ENCODE peak calls at places on chromosomes 6 and 20, in six cellular contexts. One of them, this sample, is unnamed.

GRCh38 chr6:124780621-124781020 is 181.6 kb upstream of the RNF217 start:
- DNase-seq in tibial nerve: no peak
- DNase-seq in colonic mucosa: no peak
- DNase-seq in IMR-90: no peak
- DNase-seq in suprapubic skin: no peak
- DNase-seq in upper lobe of right lung: no peak
- DNase-seq in this sample: peak; percentile 32

GRCh38 chr6:56314683-56315523 is 67.5 kb upstream of the COL21A1 start:
- DNase-seq in tibial nerve: no peak
- DNase-seq in colonic mucosa: no peak
- DNase-seq in upper lobe of right lung: no peak
- DNase-seq in suprapubic skin: no peak
- DNase-seq in IMR-90: peak; percentile 50
- DNase-seq in this sample: peak; percentile 41

GRCh38 chr20:3545401-3545925 is 74.6 kb downstream of the ATRN start:
- DNase-seq in suprapubic skin: no peak
- DNase-seq in IMR-90: no peak
- DNase-seq in tibial nerve: no peak
- DNase-seq in colonic mucosa: no peak
- DNase-seq in upper lobe of right lung: no peak
- DNase-seq in this sample: peak; percentile 75

GRCh38 chr20:37202267-37202943 is 23.1 kb upstream of the MROH8 start:
- DNase-seq in suprapubic skin: no peak
- DNase-seq in upper lobe of right lung: no peak
- DNase-seq in tibial nerve: peak; percentile 51
- DNase-seq in IMR-90: peak; percentile 98
- DNase-seq in colonic mucosa: peak; percentile 29
- DNase-seq in this sample: peak; percentile 77

GRCh38 chr6:41059569-41059968 is 6.6 kb downstream of the APOBEC2 start:
- DNase-seq in upper lobe of right lung: no peak
- DNase-seq in IMR-90: peak; percentile 47
- DNase-seq in suprapubic skin: no peak
- DNase-seq in colonic mucosa: no peak
- DNase-seq in tibial nerve: no peak
- DNase-seq in this sample: no peak

GRCh38 chr20:31949877-31950646 is 1.8 kb downstream of the PDRG1 start:
- DNase-seq in IMR-90: no peak
- DNase-seq in tibial nerve: no peak
- DNase-seq in colonic mucosa: no peak
- DNase-seq in suprapubic skin: no peak
- DNase-seq in upper lobe of right lung: no peak
- DNase-seq in this sample: no peak

GRCh38 chr6:132820629-132821381 is 6.4 kb downstream of the RPS12 start:
- DNase-seq in colonic mucosa: no peak
- DNase-seq in suprapubic skin: no peak
- DNase-seq in IMR-90: peak; percentile 52
- DNase-seq in upper lobe of right lung: no peak
- DNase-seq in tibial nerve: no peak
- DNase-seq in this sample: peak; percentile 20

GRCh38 chr20:25196701-25197120 is 1.2 kb downstream of the ENTPD6 start:
- DNase-seq in tibial nerve: no peak
- DNase-seq in IMR-90: no peak
- DNase-seq in suprapubic skin: peak; percentile 72
- DNase-seq in upper lobe of right lung: no peak
- DNase-seq in colonic mucosa: peak; percentile 60
- DNase-seq in this sample: no peak

GRCh38 chr6:69813508-69813907 is 16.7 kb upstream of the LMBRD1 start:
- DNase-seq in suprapubic skin: no peak
- DNase-seq in tibial nerve: no peak
- DNase-seq in colonic mucosa: no peak
- DNase-seq in upper lobe of right lung: no peak
- DNase-seq in IMR-90: no peak
- DNase-seq in this sample: no peak

GRCh38 chr20:3687655-3688054 is 5.8 kb upstream of the ADAM33 start:
- DNase-seq in suprapubic skin: no peak
- DNase-seq in tibial nerve: peak; percentile 50
- DNase-seq in colonic mucosa: no peak
- DNase-seq in upper lobe of right lung: no peak
- DNase-seq in IMR-90: peak; percentile 63
- DNase-seq in this sample: no peak

GRCh38 chr20:50583422-50584150 is 73.4 kb downstream of the PTPN1 start:
- DNase-seq in colonic mucosa: no peak
- DNase-seq in suprapubic skin: no peak
- DNase-seq in upper lobe of right lung: peak; percentile 55
- DNase-seq in tibial nerve: no peak
- DNase-seq in IMR-90: no peak
- DNase-seq in this sample: no peak

GRCh38 chr6:84825461-84825860 is 61.1 kb upstream of the TBX18 start:
- DNase-seq in upper lobe of right lung: no peak
- DNase-seq in tibial nerve: no peak
- DNase-seq in IMR-90: no peak
- DNase-seq in colonic mucosa: no peak
- DNase-seq in suprapubic skin: no peak
- DNase-seq in this sample: peak; percentile 91

GRCh38 chr6:753486-753885 is 60.5 kb upstream of the EXOC2 start:
- DNase-seq in IMR-90: no peak
- DNase-seq in suprapubic skin: no peak
- DNase-seq in colonic mucosa: no peak
- DNase-seq in upper lobe of right lung: no peak
- DNase-seq in tibial nerve: no peak
- DNase-seq in this sample: no peak

GRCh38 chr6:18350271-18350670 is 36.9 kb upstream of the RNF144B start:
- DNase-seq in colonic mucosa: no peak
- DNase-seq in tibial nerve: no peak
- DNase-seq in suprapubic skin: no peak
- DNase-seq in IMR-90: no peak
- DNase-seq in upper lobe of right lung: peak; percentile 69
- DNase-seq in this sample: peak; percentile 78

GRCh38 chr6:108309844-108310243 is 15.0 kb downstream of the AFG1L start:
- DNase-seq in colonic mucosa: no peak
- DNase-seq in tibial nerve: no peak
- DNase-seq in IMR-90: no peak
- DNase-seq in suprapubic skin: no peak
- DNase-seq in upper lobe of right lung: no peak
- DNase-seq in this sample: no peak

GRCh38 chr6:100381111-100381510 is 83.6 kb downstream of the SIM1 start:
- DNase-seq in colonic mucosa: no peak
- DNase-seq in IMR-90: peak; percentile 19
- DNase-seq in suprapubic skin: no peak
- DNase-seq in upper lobe of right lung: no peak
- DNase-seq in tibial nerve: no peak
- DNase-seq in this sample: no peak

GRCh38 chr6:69279805-69280204 is 517.0 kb downstream of the LMBRD1 start:
- DNase-seq in suprapubic skin: no peak
- DNase-seq in colonic mucosa: no peak
- DNase-seq in tibial nerve: no peak
- DNase-seq in upper lobe of right lung: no peak
- DNase-seq in IMR-90: no peak
- DNase-seq in this sample: no peak

GRCh38 chr20:54044156-54044555 is 26.2 kb downstream of the BCAS1 start:
- DNase-seq in tibial nerve: no peak
- DNase-seq in upper lobe of right lung: no peak
- DNase-seq in colonic mucosa: no peak
- DNase-seq in IMR-90: peak; percentile 51
- DNase-seq in suprapubic skin: no peak
- DNase-seq in this sample: peak; percentile 62

GRCh38 chr6:77816766-77817270 is 164.0 kb downstream of the MEI4 start:
- DNase-seq in colonic mucosa: no peak
- DNase-seq in IMR-90: no peak
- DNase-seq in suprapubic skin: no peak
- DNase-seq in tibial nerve: no peak
- DNase-seq in upper lobe of right lung: no peak
- DNase-seq in this sample: peak; percentile 3

GRCh38 chr20:1242530-1242929 is 16.7 kb downstream of the RAD21L1 start:
- DNase-seq in colonic mucosa: no peak
- DNase-seq in suprapubic skin: no peak
- DNase-seq in upper lobe of right lung: no peak
- DNase-seq in IMR-90: peak; percentile 93
- DNase-seq in tibial nerve: no peak
- DNase-seq in this sample: peak; percentile 34

GRCh38 chr20:25573288-25574251 is 11.8 kb downstream of the NINL start:
- DNase-seq in suprapubic skin: no peak
- DNase-seq in upper lobe of right lung: no peak
- DNase-seq in IMR-90: peak; percentile 87
- DNase-seq in tibial nerve: no peak
- DNase-seq in colonic mucosa: no peak
- DNase-seq in this sample: no peak

GRCh38 chr6:49541210-49541724 is 9.2 kb upstream of the C6orf141 start:
- DNase-seq in suprapubic skin: no peak
- DNase-seq in IMR-90: peak; percentile 52
- DNase-seq in tibial nerve: no peak
- DNase-seq in upper lobe of right lung: no peak
- DNase-seq in colonic mucosa: no peak
- DNase-seq in this sample: peak; percentile 91
- H3K27ac ChIP-seq in suprapubic skin: no peak overlapping the region
- H3K27ac ChIP-seq in IMR-90: no peak overlapping the region
- H3K27ac ChIP-seq in tibial nerve: no peak overlapping the region
- H3K27ac ChIP-seq in upper lobe of right lung: no peak overlapping the region
- H3K27ac ChIP-seq in colonic mucosa: no peak overlapping the region
- H3K27ac ChIP-seq in this sample: peak overlapping the region; percentile 75

DNA sequence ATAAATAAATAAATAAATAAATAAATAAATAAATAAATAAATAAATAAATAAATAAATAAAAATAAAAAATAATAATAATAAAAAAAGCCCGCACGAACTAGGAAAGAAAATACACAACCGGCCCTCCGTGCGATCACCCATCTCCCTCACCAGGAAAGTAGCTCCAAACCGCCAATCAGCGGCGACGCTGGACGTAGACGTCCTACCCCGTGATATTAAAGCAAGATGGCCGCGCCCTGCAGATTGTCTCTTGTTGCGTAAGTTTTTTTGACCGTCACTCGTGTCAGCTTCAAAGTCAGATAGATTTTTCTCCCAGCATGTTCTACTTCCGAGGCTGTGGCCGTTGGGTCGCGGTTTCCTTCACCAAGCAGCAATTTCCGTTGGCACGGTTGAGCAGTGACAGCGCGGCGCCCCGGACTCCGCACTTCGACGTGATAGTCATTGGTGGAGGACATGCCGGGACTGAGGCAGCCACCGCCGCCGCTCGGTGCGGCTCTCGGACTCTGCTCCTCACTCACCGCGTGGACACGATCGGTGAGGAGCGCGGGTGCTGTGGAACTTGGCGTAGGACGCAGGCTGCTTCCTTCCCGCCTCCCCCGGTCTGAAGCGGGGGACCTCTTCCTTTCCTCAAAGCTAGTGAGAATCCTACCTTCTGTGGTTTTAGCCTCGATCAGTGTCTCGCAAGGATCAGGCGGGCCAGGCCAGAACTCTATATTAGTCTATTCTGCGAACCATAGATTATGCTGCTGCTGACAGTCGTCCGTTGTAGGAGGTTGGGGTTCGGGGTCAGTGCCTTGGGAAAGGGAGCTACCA is at the start of gene MTO1:
- DNase-seq in IMR-90: peak; percentile 90
- DNase-seq in upper lobe of right lung: peak; percentile 94
- DNase-seq in colonic mucosa: peak; percentile 96
- DNase-seq in tibial nerve: peak; percentile 89
- DNase-seq in suprapubic skin: peak; percentile 95
- DNase-seq in this sample: peak; percentile 86
- H3K4me1 ChIP-seq in IMR-90: peaks cover 2% of the 10 kb centered on the region
- H3K4me1 ChIP-seq in upper lobe of right lung: peaks cover 20% of the 10 kb centered on the region
- H3K4me1 ChIP-seq in colonic mucosa: peaks cover 6% of the 10 kb centered on the region
- H3K4me1 ChIP-seq in tibial nerve: no peaks in the 10 kb centered on the region
- H3K4me1 ChIP-seq in suprapubic skin: peaks cover 17% of the 10 kb centered on the region
- H3K4me1 ChIP-seq in this sample: peaks cover 6% of the 10 kb centered on the region

DNA sequence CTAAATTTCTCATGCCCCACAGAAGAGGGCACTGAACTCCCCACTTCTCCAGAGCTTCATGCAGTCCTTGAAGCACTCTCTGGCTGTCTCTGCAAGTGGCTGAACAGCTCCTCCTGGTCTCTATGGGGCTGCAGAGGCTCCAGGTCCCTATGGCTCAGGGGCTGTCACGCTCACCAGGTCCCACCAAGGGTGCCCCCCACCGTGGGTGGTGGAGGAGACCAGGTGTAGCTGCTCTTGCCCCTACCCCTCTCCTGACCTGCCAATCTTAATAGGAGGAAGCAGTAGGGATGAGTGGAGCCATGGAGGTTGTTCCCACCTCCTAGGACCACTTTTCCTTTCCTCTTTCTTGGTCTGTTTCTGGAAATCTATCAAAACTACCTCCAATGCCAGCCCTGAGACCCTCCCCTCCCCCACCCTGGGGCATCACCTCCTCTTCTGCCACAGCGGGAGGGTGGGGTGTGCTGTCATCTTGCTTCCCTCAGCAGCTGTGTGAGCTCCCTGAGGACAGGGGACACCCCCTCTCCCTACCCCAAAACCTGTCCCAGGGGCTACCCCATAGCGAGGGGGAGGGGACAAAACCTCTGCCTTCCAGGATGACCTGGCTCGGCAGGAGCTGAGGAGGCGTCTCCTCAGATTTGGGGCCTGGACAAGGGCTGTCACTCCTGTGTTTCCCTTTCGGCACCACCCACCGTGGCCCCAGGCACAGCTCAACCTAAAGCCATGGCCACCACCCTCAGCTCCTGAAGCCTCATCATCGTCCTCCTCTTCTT is 12.0 kb upstream of the RAET1E start:
- DNase-seq in colonic mucosa: no peak
- DNase-seq in suprapubic skin: peak; percentile 50
- DNase-seq in upper lobe of right lung: peak; percentile 33
- DNase-seq in IMR-90: no peak
- DNase-seq in tibial nerve: no peak
- DNase-seq in this sample: no peak
- H3K9me3 ChIP-seq in colonic mucosa: no peaks in the 10 kb centered on the region
- H3K9me3 ChIP-seq in suprapubic skin: no peaks in the 10 kb centered on the region
- H3K9me3 ChIP-seq in upper lobe of right lung: no peaks in the 10 kb centered on the region
- H3K9me3 ChIP-seq in IMR-90: peaks cover 12% of the 10 kb centered on the region
- H3K9me3 ChIP-seq in tibial nerve: no peaks in the 10 kb centered on the region
- H3K9me3 ChIP-seq in this sample: no peaks in the 10 kb centered on the region

DNA sequence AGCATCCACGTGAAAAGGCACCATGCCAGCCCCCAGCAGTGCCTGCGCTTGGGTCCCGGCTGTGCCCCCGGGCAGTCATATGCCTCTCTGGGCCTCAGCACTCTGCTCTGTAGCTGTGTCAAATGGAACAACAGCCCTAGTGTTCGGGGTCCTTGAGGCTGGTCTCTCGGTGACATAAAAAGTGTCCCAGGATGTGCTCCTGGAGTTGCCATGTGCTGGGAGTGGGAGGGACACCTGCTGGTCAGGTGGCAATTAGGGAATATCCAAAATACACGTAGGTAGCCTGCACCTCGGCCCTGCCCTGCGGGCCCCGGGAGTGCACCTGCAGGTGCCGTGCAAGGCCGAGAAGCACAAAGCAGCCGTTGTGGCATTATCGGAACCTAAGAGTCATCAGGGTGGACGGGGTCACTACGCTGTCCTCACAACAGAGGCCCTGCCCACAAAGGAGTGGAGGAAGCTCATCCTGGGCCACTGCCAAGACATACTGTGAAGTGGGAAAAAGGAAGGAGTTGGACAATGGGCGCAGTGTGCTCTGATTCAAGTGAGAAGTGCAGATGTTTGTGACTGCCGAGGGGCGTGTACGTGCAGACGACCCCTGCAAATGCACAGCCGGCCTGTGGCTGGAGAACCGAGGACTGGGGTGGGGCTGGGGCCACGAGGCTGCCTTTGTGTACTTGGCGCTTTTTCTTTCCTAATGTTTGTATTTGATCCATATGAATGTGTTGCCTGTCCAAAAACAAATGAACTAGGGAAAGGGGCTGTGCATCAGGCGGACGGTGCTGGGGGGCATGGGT is 24.6 kb downstream of the SLCO4A1 start:
- DNase-seq in IMR-90: peak; percentile 20
- DNase-seq in suprapubic skin: no peak
- DNase-seq in tibial nerve: peak; percentile 73
- DNase-seq in upper lobe of right lung: no peak
- DNase-seq in colonic mucosa: peak; percentile 93
- DNase-seq in this sample: peak; percentile 88
- H3K27ac ChIP-seq in IMR-90: no peak overlapping the region
- H3K27ac ChIP-seq in suprapubic skin: peak overlapping the region; percentile 48
- H3K27ac ChIP-seq in tibial nerve: peak overlapping the region; percentile 21
- H3K27ac ChIP-seq in upper lobe of right lung: no peak overlapping the region
- H3K27ac ChIP-seq in colonic mucosa: peak overlapping the region; percentile 76
- H3K27ac ChIP-seq in this sample: peak overlapping the region; percentile 46